ENCODE peak calls at places on chromosomes 3 and 15, in seven cellular contexts. One of them, this sample, is unnamed. For H3K4me1, the result is how much of the 10 kb centered on the place peaks cover.

GRCh38 chr3:140843656-140844055 is 98.0 kb upstream of the SLC25A36 start:
- DNase-seq in endothelial cell of umbilical vein: no peak
- DNase-seq in HCT116: no peak
- DNase-seq in transverse colon: no peak
- DNase-seq in vagina: no peak
- DNase-seq in sigmoid colon: no peak
- DNase-seq in HepG2: no peak
- DNase-seq in this sample: no peak

GRCh38 chr15:101378879-101379278 is 83.8 kb upstream of the SNRPA1 start:
- DNase-seq in endothelial cell of umbilical vein: no peak
- DNase-seq in HCT116: no peak
- DNase-seq in transverse colon: no peak
- DNase-seq in vagina: no peak
- DNase-seq in sigmoid colon: no peak
- DNase-seq in HepG2: no peak
- DNase-seq in this sample: no peak

GRCh38 chr3:156792945-156793344 is 33.2 kb upstream of the LEKR1 start:
- DNase-seq in endothelial cell of umbilical vein: no peak
- DNase-seq in HCT116: no peak
- DNase-seq in transverse colon: no peak
- DNase-seq in vagina: no peak
- DNase-seq in sigmoid colon: no peak
- DNase-seq in HepG2: no peak
- DNase-seq in this sample: no peak

GRCh38 chr3:32571192-32571485 is 481 bp upstream of the DYNC1LI1 start:
- DNase-seq in endothelial cell of umbilical vein: no peak
- DNase-seq in HCT116: no peak
- DNase-seq in transverse colon: no peak
- DNase-seq in vagina: no peak
- DNase-seq in sigmoid colon: no peak
- DNase-seq in HepG2: no peak
- DNase-seq in this sample: no peak

GRCh38 chr3:128805771-128806170 is 73.6 kb upstream of the ACAD9 start:
- DNase-seq in endothelial cell of umbilical vein: peak
- DNase-seq in HCT116: no peak
- DNase-seq in transverse colon: no peak
- DNase-seq in vagina: no peak
- DNase-seq in sigmoid colon: no peak
- DNase-seq in HepG2: no peak
- DNase-seq in this sample: no peak

GRCh38 chr15:69531302-69532027 is 78.8 kb downstream of the RPLP1 start:
- DNase-seq in endothelial cell of umbilical vein: no peak
- DNase-seq in HCT116: no peak
- DNase-seq in transverse colon: no peak
- DNase-seq in vagina: no peak
- DNase-seq in sigmoid colon: no peak
- DNase-seq in HepG2: no peak
- DNase-seq in this sample: peak

GRCh38 chr3:143242691-143243090 is 123.1 kb downstream of the CHST2 start:
- DNase-seq in endothelial cell of umbilical vein: no peak
- DNase-seq in HCT116: no peak
- DNase-seq in transverse colon: no peak
- DNase-seq in vagina: no peak
- DNase-seq in sigmoid colon: no peak
- DNase-seq in HepG2: no peak
- DNase-seq in this sample: no peak

GRCh38 chr15:84590406-84590805 is 10.4 kb upstream of the ZSCAN2 start:
- DNase-seq in endothelial cell of umbilical vein: no peak
- DNase-seq in HCT116: no peak
- DNase-seq in transverse colon: no peak
- DNase-seq in vagina: no peak
- DNase-seq in sigmoid colon: no peak
- DNase-seq in HepG2: no peak
- DNase-seq in this sample: no peak

GRCh38 chr3:197083486-197083885 is 53.9 kb upstream of the MELTF start:
- DNase-seq in endothelial cell of umbilical vein: no peak
- DNase-seq in HCT116: no peak
- DNase-seq in transverse colon: no peak
- DNase-seq in vagina: no peak
- DNase-seq in sigmoid colon: no peak
- DNase-seq in HepG2: no peak
- DNase-seq in this sample: no peak

GRCh38 chr15:70835415-70835814 is 18.5 kb downstream of the LARP6 start:
- DNase-seq in endothelial cell of umbilical vein: no peak
- DNase-seq in HCT116: no peak
- DNase-seq in transverse colon: no peak
- DNase-seq in vagina: peak
- DNase-seq in sigmoid colon: peak
- DNase-seq in HepG2: no peak
- DNase-seq in this sample: no peak

GRCh38 chr3:186996356-186996755 is 66.0 kb downstream of the ST6GAL1 start:
- DNase-seq in endothelial cell of umbilical vein: no peak
- DNase-seq in HCT116: no peak
- DNase-seq in transverse colon: peak
- DNase-seq in vagina: no peak
- DNase-seq in sigmoid colon: no peak
- DNase-seq in HepG2: no peak
- DNase-seq in this sample: no peak

GRCh38 chr15:35444557-35445204 is 101.3 kb downstream of the DPH6 start:
- DNase-seq in endothelial cell of umbilical vein: peak
- DNase-seq in HCT116: peak
- DNase-seq in transverse colon: no peak
- DNase-seq in vagina: no peak
- DNase-seq in sigmoid colon: no peak
- DNase-seq in HepG2: peak
- DNase-seq in this sample: no peak

GRCh38 chr15:23690015-23690414 is 2.9 kb upstream of the NDN start:
- DNase-seq in endothelial cell of umbilical vein: no peak
- DNase-seq in HCT116: no peak
- DNase-seq in transverse colon: no peak
- DNase-seq in vagina: no peak
- DNase-seq in sigmoid colon: no peak
- DNase-seq in HepG2: no peak
- DNase-seq in this sample: no peak

GRCh38 chr15:23687143-23687470 is at the start of gene NDN:
- DNase-seq in endothelial cell of umbilical vein: peak
- DNase-seq in HCT116: no peak
- DNase-seq in transverse colon: peak
- DNase-seq in vagina: no peak
- DNase-seq in sigmoid colon: peak
- DNase-seq in HepG2: no peak
- DNase-seq in this sample: peak

GRCh38 chr15:23686466-23687142 is 501 bp downstream of the NDN start:
- DNase-seq in endothelial cell of umbilical vein: peak
- DNase-seq in HCT116: no peak
- DNase-seq in transverse colon: no peak
- DNase-seq in vagina: no peak
- DNase-seq in sigmoid colon: no peak
- DNase-seq in HepG2: no peak
- DNase-seq in this sample: no peak

GRCh38 chr15:23694592-23694991 is 7.5 kb upstream of the NDN start:
- DNase-seq in endothelial cell of umbilical vein: no peak
- DNase-seq in HCT116: no peak
- DNase-seq in transverse colon: no peak
- DNase-seq in vagina: no peak
- DNase-seq in sigmoid colon: no peak
- DNase-seq in HepG2: no peak
- DNase-seq in this sample: no peak

GRCh38 chr15:23690450-23690852 is 3.3 kb upstream of the NDN start:
- DNase-seq in endothelial cell of umbilical vein: no peak
- DNase-seq in HCT116: no peak
- DNase-seq in transverse colon: peak
- DNase-seq in vagina: peak
- DNase-seq in sigmoid colon: peak
- DNase-seq in HepG2: peak
- DNase-seq in this sample: peak
- TF ChIP-seq POLR2AphosphoS5 in endothelial cell of umbilical vein: no peak
- TF ChIP-seq POLR2AphosphoS5 in HCT116: no peak
- TF ChIP-seq POLR2AphosphoS5 in transverse colon: no peak
- TF ChIP-seq POLR2AphosphoS5 in vagina: peak
- TF ChIP-seq POLR2AphosphoS5 in sigmoid colon: no peak
- TF ChIP-seq POLR2AphosphoS5 in HepG2: no peak
- TF ChIP-seq POLR2AphosphoS5 in this sample: no peak

GRCh38 chr3:37117548-37117947 is 56.8 kb downstream of the LRRFIP2 start:
- DNase-seq in endothelial cell of umbilical vein: no peak
- DNase-seq in HCT116: no peak
- DNase-seq in transverse colon: no peak
- DNase-seq in vagina: no peak
- DNase-seq in sigmoid colon: no peak
- DNase-seq in HepG2: peak
- DNase-seq in this sample: no peak

GRCh38 chr3:37116998-37117397 is 57.4 kb downstream of the LRRFIP2 start:
- DNase-seq in endothelial cell of umbilical vein: no peak
- DNase-seq in HCT116: no peak
- DNase-seq in transverse colon: no peak
- DNase-seq in vagina: no peak
- DNase-seq in sigmoid colon: no peak
- DNase-seq in HepG2: no peak
- DNase-seq in this sample: no peak

GRCh38 chr3:37114251-37115145 is 59.9 kb downstream of the LRRFIP2 start:
- DNase-seq in endothelial cell of umbilical vein: peak
- DNase-seq in HCT116: no peak
- DNase-seq in transverse colon: no peak
- DNase-seq in vagina: no peak
- DNase-seq in sigmoid colon: no peak
- DNase-seq in HepG2: no peak
- DNase-seq in this sample: no peak

GRCh38 chr3:37112987-37113386 is 61.4 kb downstream of the LRRFIP2 start:
- DNase-seq in endothelial cell of umbilical vein: no peak
- DNase-seq in HCT116: no peak
- DNase-seq in transverse colon: no peak
- DNase-seq in vagina: no peak
- DNase-seq in sigmoid colon: no peak
- DNase-seq in HepG2: no peak
- DNase-seq in this sample: no peak

GRCh38 chr3:37115451-37115850 is 58.9 kb downstream of the LRRFIP2 start:
- DNase-seq in endothelial cell of umbilical vein: peak
- DNase-seq in HCT116: no peak
- DNase-seq in transverse colon: no peak
- DNase-seq in vagina: no peak
- DNase-seq in sigmoid colon: no peak
- DNase-seq in HepG2: no peak
- DNase-seq in this sample: no peak
- H3K27ac ChIP-seq in endothelial cell of umbilical vein: peak
- H3K27ac ChIP-seq in HCT116: no peak
- H3K27ac ChIP-seq in transverse colon: no peak
- H3K27ac ChIP-seq in vagina: no peak
- H3K27ac ChIP-seq in sigmoid colon: no peak
- H3K27ac ChIP-seq in HepG2: no peak
- H3K27ac ChIP-seq in this sample: no peak

DNA sequence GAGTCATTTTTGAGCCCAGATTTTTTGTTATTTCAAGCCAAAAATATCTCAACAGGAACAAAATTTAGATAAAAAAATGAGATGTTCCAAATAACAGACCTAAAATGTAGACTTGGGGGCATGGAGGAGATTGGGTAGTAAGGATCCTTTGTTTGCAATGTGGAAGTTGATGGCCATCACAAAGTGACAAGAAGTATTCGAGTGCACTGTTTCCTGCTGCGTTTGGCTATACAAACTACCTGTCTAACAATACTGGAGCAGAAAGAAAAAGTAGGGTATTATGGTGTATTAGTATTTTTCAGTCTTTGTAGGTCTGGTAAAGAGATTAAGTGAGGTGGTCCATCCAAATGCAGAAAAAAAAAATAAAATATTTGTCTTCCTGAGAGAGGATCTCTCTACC is 284.2 kb downstream of the C3orf38 start:
- DNase-seq in endothelial cell of umbilical vein: no peak
- DNase-seq in HCT116: no peak
- DNase-seq in transverse colon: no peak
- DNase-seq in vagina: no peak
- DNase-seq in sigmoid colon: no peak
- DNase-seq in HepG2: no peak
- DNase-seq in this sample: no peak
- H3K4me1 ChIP-seq in endothelial cell of umbilical vein: under half
- H3K4me1 ChIP-seq in HCT116: under half
- H3K4me1 ChIP-seq in transverse colon: under half
- H3K4me1 ChIP-seq in vagina: under half
- H3K4me1 ChIP-seq in sigmoid colon: under half
- H3K4me1 ChIP-seq in HepG2: under half
- H3K4me1 ChIP-seq in this sample: under half

GRCh38 chr3:24374801-24375200 is 119.8 kb downstream of the THRB start:
- DNase-seq in endothelial cell of umbilical vein: no peak
- DNase-seq in HCT116: no peak
- DNase-seq in transverse colon: no peak
- DNase-seq in vagina: no peak
- DNase-seq in sigmoid colon: no peak
- DNase-seq in HepG2: no peak
- DNase-seq in this sample: no peak

GRCh38 chr3:24378313-24378712 is 116.3 kb downstream of the THRB start:
- DNase-seq in endothelial cell of umbilical vein: no peak
- DNase-seq in HCT116: no peak
- DNase-seq in transverse colon: no peak
- DNase-seq in vagina: no peak
- DNase-seq in sigmoid colon: no peak
- DNase-seq in HepG2: no peak
- DNase-seq in this sample: no peak

GRCh38 chr3:24379936-24380335 is 114.7 kb downstream of the THRB start:
- DNase-seq in endothelial cell of umbilical vein: no peak
- DNase-seq in HCT116: no peak
- DNase-seq in transverse colon: no peak
- DNase-seq in vagina: no peak
- DNase-seq in sigmoid colon: no peak
- DNase-seq in HepG2: no peak
- DNase-seq in this sample: no peak

GRCh38 chr3:24375947-24376384 is 118.7 kb downstream of the THRB start:
- DNase-seq in endothelial cell of umbilical vein: no peak
- DNase-seq in HCT116: no peak
- DNase-seq in transverse colon: no peak
- DNase-seq in vagina: no peak
- DNase-seq in sigmoid colon: no peak
- DNase-seq in HepG2: no peak
- DNase-seq in this sample: peak

GRCh38 chr3:24377218-24377993 is 117.2 kb downstream of the THRB start:
- DNase-seq in endothelial cell of umbilical vein: no peak
- DNase-seq in HCT116: no peak
- DNase-seq in transverse colon: no peak
- DNase-seq in vagina: no peak
- DNase-seq in sigmoid colon: peak
- DNase-seq in HepG2: no peak
- DNase-seq in this sample: no peak
- TF ChIP-seq POLR2AphosphoS5 in endothelial cell of umbilical vein: no peak
- TF ChIP-seq POLR2AphosphoS5 in HCT116: no peak
- TF ChIP-seq POLR2AphosphoS5 in transverse colon: no peak
- TF ChIP-seq POLR2AphosphoS5 in vagina: no peak
- TF ChIP-seq POLR2AphosphoS5 in sigmoid colon: no peak
- TF ChIP-seq POLR2AphosphoS5 in HepG2: no peak
- TF ChIP-seq POLR2AphosphoS5 in this sample: no peak

DNA sequence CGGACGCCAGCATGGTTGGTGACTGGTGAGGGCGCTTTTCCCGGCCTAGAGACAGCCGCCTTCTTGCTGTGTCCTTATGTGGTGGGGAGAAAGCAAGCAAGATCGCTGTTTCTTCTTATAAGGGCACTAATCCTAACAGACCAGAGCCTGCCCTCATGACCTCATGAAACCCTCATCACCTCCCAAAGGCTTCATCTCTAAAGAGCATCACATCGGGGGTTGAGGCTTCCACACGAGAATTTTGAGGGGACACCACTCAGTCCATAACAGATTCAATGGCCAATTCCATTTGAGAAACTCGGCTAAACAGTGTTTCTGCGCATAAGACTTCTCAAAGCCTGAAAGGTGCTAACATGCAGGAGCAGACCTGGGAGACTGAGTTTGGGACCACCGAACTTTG is 54.0 kb downstream of the VGLL4 start:
- DNase-seq in endothelial cell of umbilical vein: no peak
- DNase-seq in HCT116: no peak
- DNase-seq in transverse colon: no peak
- DNase-seq in vagina: peak
- DNase-seq in sigmoid colon: no peak
- DNase-seq in HepG2: no peak
- DNase-seq in this sample: no peak
- H3K27ac ChIP-seq in endothelial cell of umbilical vein: no peak
- H3K27ac ChIP-seq in HCT116: no peak
- H3K27ac ChIP-seq in transverse colon: peak
- H3K27ac ChIP-seq in vagina: peak
- H3K27ac ChIP-seq in sigmoid colon: peak
- H3K27ac ChIP-seq in HepG2: no peak
- H3K27ac ChIP-seq in this sample: no peak